ENCODE peak calls at places on chromosome 18, in seven cellular contexts. Q is HepG2, A is HCT116, W is K562, V is GM12878, T is SK-N-SH, J is H1. F is an unnamed sample.

GRCh38 chr18:61989138-61989537 is 96.3 kb upstream of the RNF152 start:
- DNase-seq in V (no peak), A (no peak), T (no peak), Q (no peak), W (no peak), J (no peak), F (no peak)

GRCh38 chr18:51235011-51235789 is 37.7 kb upstream of the MEX3C start:
- DNase-seq in Q (no peak), W (no peak), V (no peak), A (no peak), T (no peak), J (no peak), F (no peak)

GRCh38 chr18:45357681-45358470 is 257.4 kb upstream of the SLC14A2 start:
- DNase-seq in T (no peak), A (no peak), Q (no peak), V (no peak), W (no peak), J (no peak), F (no peak)

GRCh38 chr18:60980422-60981005 is 352.7 kb upstream of the CDH20 start:
- DNase-seq in A (no peak), V (no peak), W (no peak), T (no peak), J (no peak), Q (no peak), F (no peak)

GRCh38 chr18:62518460-62519375 is 4.1 kb upstream of the ZCCHC2 start:
- DNase-seq in W (no peak), Q (no peak), V (no peak), J (no peak), T (no peak), A (no peak), F (no peak)

GRCh38 chr18:46412831-46413371 is 244.1 kb downstream of the LOXHD1 start:
- DNase-seq in V (no peak), J (no peak), T (no peak), Q (no peak), W (no peak), A (no peak), F (no peak)

GRCh38 chr18:67310826-67311225 is 205.7 kb downstream of the DSEL start:
- DNase-seq in Q (no peak), J (no peak), V (no peak), A (no peak), T (no peak), W (no peak), F (no peak)

GRCh38 chr18:49177812-49178211 is 227.0 kb upstream of the SMAD7 start:
- DNase-seq in Q (peak), J (no peak), W (no peak), A (no peak), V (no peak), T (no peak), F (no peak)

GRCh38 chr18:46061387-46061786 is 10.7 kb downstream of the PSTPIP2 start:
- DNase-seq in Q (no peak), W (no peak), A (no peak), V (no peak), T (no peak), J (no peak), F (peak)

GRCh38 chr18:23920054-23920453 is 94.5 kb upstream of the TTC39C start:
- DNase-seq in T (no peak), V (no peak), W (no peak), J (no peak), A (no peak), Q (no peak), F (no peak)

GRCh38 chr18:55353391-55353790 is 234.6 kb downstream of the TCF4 start:
- DNase-seq in T (no peak), A (no peak), J (no peak), W (no peak), V (no peak), Q (no peak), F (no peak)

GRCh38 chr18:55381277-55381676 is 206.7 kb downstream of the TCF4 start:
- DNase-seq in A (no peak), Q (no peak), J (no peak), W (no peak), T (no peak), V (no peak), F (no peak)

GRCh38 chr18:75915941-75916640 is 488.6 kb upstream of the SMIM21 start:
- DNase-seq in A (no peak), T (peak), V (no peak), W (peak), J (no peak), Q (no peak), F (no peak)
- TF ChIP-seq JUND in A (no peak), T (no peak), V (no peak), W (no peak), J (no peak), Q (no peak), F (no peak)

GRCh38 chr18:31154186-31154585 is 8.5 kb downstream of the DSC1 start:
- DNase-seq in V (no peak), A (no peak), J (no peak), W (no peak), Q (no peak), T (no peak), F (no peak)

GRCh38 chr18:31161757-31162418 is 768 bp downstream of the DSC1 start:
- DNase-seq in W (no peak), T (no peak), Q (no peak), V (no peak), A (no peak), J (no peak), F (no peak)

GRCh38 chr18:31155498-31155897 is 7.2 kb downstream of the DSC1 start:
- DNase-seq in V (no peak), A (no peak), J (no peak), T (no peak), W (no peak), Q (no peak), F (no peak)

GRCh38 chr18:31162419-31162793 is 250 bp downstream of the DSC1 start:
- DNase-seq in W (no peak), J (no peak), A (no peak), V (no peak), T (no peak), Q (no peak), F (peak)

DNA sequence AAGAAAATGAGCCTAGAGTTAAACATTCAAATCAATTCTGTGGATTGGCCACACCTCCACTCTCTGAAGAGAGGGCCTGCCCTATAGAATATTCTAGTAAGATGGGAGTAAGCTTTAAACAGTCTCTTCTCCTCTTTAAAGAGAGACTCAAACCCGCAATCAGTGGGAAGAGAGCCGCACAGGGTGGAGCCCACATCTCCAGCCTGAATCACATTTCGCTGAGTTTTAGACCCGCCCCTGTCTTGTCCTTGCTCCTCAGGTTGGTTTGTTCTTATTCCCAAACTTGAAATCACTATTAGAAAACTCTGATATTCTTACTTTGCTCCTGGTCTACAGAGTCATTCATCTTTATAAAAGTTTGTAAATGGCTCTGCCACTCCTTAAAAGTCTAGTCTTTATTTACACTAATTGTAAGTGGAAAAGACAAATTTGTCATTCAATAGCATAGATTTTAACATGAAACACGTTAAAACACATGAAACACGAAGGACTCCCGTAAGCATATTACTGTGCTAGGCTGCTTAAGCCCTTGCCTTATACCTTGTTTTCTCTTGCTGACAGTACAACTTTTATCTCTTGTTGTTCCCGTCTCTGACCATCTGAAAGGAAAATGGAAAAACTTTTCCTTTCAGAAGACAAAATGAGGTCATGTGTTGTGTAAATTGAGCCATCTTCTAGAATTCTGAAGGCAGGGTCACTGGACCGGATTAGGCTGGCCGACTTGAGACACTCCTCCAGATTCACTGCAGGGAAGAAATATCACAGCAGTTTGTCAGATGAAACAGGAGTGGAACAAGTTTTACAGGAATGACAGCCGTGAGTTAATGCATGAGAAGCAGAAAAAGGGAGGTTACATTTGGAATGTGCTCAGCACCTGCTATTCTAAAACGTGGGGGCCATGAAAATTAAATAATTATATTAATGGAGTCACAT is 5.6 kb downstream of the DSC1 start:
- DNase-seq in A (no peak), Q (no peak), V (no peak), T (no peak), J (no peak), W (no peak), F (peak)
- TF ChIP-seq JUND in A (no peak), Q (no peak), V (no peak), T (no peak), J (no peak), W (no peak), F (no peak)

GRCh38 chr18:26802330-26803200 is 62.9 kb downstream of the AQP4 start:
- DNase-seq in T (peak), W (no peak), A (no peak), J (no peak), V (no peak), Q (no peak), F (no peak)
- TF ChIP-seq JUND in T (no peak), W (no peak), A (no peak), J (no peak), V (no peak), Q (no peak), F (no peak)

GRCh38 chr18:74748809-74749208 is 151.1 kb downstream of the ZNF407 start:
- DNase-seq in A (no peak), Q (no peak), W (no peak), T (no peak), J (no peak), V (no peak), F (no peak)
- TF ChIP-seq JUND in A (no peak), Q (no peak), W (no peak), T (no peak), J (no peak), V (no peak), F (no peak)